ENCODE peak calls at places on chromosomes 1 and 21, in ten cellular contexts. C is IMR-90, M is heart left ventricle, Q is HepG2, X is suprapubic skin, S is right lobe of liver, D is body of pancreas, B is thyroid gland, U is NB4, Z is HCT116. J is an unnamed sample.

GRCh38 chr1:54995835-54996234 is 2.9 kb upstream of the BSND start:
- DNase-seq in Q (no peak), Z (no peak), D (no peak), U (peak; percentile 21), M (no peak), S (no peak), C (no peak), B (no peak), X (no peak), J (no peak)

GRCh38 chr21:46122241-46122671 is 24.3 kb downstream of the COL6A2 start:
- DNase-seq in B (no peak), Z (no peak), M (peak; percentile 6), S (peak; percentile 42), D (peak; percentile 5), U (peak; percentile 34), Q (no peak), X (no peak), C (peak; percentile 78), J (no peak)

GRCh38 chr1:17438176-17438976 is 1.1 kb downstream of the RCC2 start:
- DNase-seq in D (peak; percentile 57), Q (peak; percentile 52), X (peak; percentile 85), U (peak; percentile 93), B (peak; percentile 62), M (peak; percentile 79), Z (no peak), S (peak; percentile 80), C (peak; percentile 36), J (peak; percentile 78)

GRCh38 chr1:97906567-97907228 is 14.1 kb downstream of the DPYD start:
- DNase-seq in M (no peak), B (no peak), Q (peak; percentile 13), D (no peak), U (peak; percentile 95), Z (no peak), S (no peak), C (peak; percentile 90), X (peak; percentile 80), J (no peak)

GRCh38 chr1:181179980-181180964 is 91.8 kb downstream of the IER5 start:
- DNase-seq in C (peak; percentile 84), X (peak; percentile 74), D (no peak), B (no peak), S (no peak), Q (no peak), M (peak; percentile 73), U (no peak), Z (no peak), J (no peak)

GRCh38 chr1:51344602-51345299 is 14.4 kb upstream of the TTC39A start:
- DNase-seq in C (no peak), U (no peak), Z (no peak), B (peak; percentile 68), Q (no peak), S (no peak), M (no peak), X (no peak), D (peak; percentile 60), J (no peak)

GRCh38 chr1:16718908-16719533 is 21.3 kb upstream of the RNU1-4 start:
- DNase-seq in C (no peak), X (peak; percentile 81), M (no peak), S (peak; percentile 53), Z (no peak), U (no peak), Q (no peak), D (no peak), B (no peak), J (no peak)

GRCh38 chr1:180802849-180803248 is 109.8 kb upstream of the KIAA1614 start:
- DNase-seq in B (no peak), Z (no peak), U (no peak), D (no peak), S (no peak), M (no peak), Q (no peak), C (no peak), X (no peak), J (no peak)

GRCh38 chr1:210132582-210132981 is 100.0 kb upstream of the SERTAD4 start:
- DNase-seq in Z (no peak), M (no peak), U (peak; percentile 25), Q (no peak), B (no peak), S (no peak), D (no peak), C (peak; percentile 40), X (no peak), J (peak; percentile 5)

DNA sequence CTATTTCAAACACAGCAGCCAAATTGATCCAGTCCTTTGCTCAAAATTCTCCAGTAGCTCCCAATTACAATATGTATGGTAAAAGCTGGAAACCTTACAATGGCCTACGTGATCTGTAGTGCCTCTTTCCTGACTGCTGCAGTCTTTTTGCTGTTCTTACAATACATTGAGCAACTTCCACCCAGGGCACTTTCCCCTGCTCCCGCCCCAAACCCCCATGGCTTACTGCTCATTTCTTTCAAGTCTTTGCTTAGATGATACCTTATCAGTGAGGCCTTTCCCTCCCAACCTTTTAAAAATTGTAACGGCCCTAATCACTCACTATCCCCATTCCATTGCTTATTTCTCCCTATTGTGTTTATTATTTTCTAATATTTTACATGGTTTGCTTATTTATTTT is 43.9 kb upstream of the APOBEC4 start:
- DNase-seq in B (no peak), Z (no peak), S (no peak), D (no peak), U (no peak), M (no peak), C (no peak), X (no peak), Q (no peak), J (no peak)
- TF ChIP-seq POLR2A in B (no peak), Z (no peak), S (no peak), D (no peak), U (no peak), M (no peak), C (no peak), X (no peak), Q (no peak), J (no peak)

GRCh38 chr1:203796223-203796747 is 862 bp downstream of the ZBED6 start:
- DNase-seq in Z (no peak), S (no peak), U (peak; percentile 64), D (no peak), Q (peak; percentile 20), X (no peak), B (peak; percentile 21), C (peak; percentile 26), M (peak; percentile 18), J (peak; percentile 60)

GRCh38 chr1:203797216-203797615 is 1.8 kb downstream of the ZBED6 start:
- DNase-seq in X (no peak), U (no peak), S (no peak), M (no peak), Q (no peak), D (no peak), Z (no peak), B (no peak), C (no peak), J (no peak)

GRCh38 chr1:203794764-203795381 is 550 bp upstream of the ZBED6 start:
- DNase-seq in C (no peak), M (no peak), Z (no peak), Q (no peak), B (no peak), X (no peak), D (no peak), S (no peak), U (no peak), J (no peak)

GRCh38 chr1:203797948-203798347 is 2.5 kb downstream of the ZBED6 start:
- DNase-seq in B (peak; percentile 15), Q (peak; percentile 9), C (no peak), Z (no peak), D (peak; percentile 18), U (no peak), S (no peak), X (no peak), M (peak; percentile 12), J (no peak)

GRCh38 chr1:203795382-203796222 is at the start of the genes ZBED6 and ZC3H11A:
- DNase-seq in X (peak; percentile 100), C (peak; percentile 98), B (peak; percentile 100), U (peak; percentile 98), Q (peak; percentile 96), S (peak; percentile 99), D (peak; percentile 98), Z (peak; percentile 95), M (peak; percentile 99), J (peak; percentile 98)
- TF ChIP-seq POLR2A in X (no peak), C (peak; percentile 88), B (peak; percentile 77), U (peak; percentile 36), Q (peak; percentile 82), S (peak; percentile 79), D (peak; percentile 86), Z (peak; percentile 68), M (peak; percentile 63), J (peak; percentile 66)

DNA sequence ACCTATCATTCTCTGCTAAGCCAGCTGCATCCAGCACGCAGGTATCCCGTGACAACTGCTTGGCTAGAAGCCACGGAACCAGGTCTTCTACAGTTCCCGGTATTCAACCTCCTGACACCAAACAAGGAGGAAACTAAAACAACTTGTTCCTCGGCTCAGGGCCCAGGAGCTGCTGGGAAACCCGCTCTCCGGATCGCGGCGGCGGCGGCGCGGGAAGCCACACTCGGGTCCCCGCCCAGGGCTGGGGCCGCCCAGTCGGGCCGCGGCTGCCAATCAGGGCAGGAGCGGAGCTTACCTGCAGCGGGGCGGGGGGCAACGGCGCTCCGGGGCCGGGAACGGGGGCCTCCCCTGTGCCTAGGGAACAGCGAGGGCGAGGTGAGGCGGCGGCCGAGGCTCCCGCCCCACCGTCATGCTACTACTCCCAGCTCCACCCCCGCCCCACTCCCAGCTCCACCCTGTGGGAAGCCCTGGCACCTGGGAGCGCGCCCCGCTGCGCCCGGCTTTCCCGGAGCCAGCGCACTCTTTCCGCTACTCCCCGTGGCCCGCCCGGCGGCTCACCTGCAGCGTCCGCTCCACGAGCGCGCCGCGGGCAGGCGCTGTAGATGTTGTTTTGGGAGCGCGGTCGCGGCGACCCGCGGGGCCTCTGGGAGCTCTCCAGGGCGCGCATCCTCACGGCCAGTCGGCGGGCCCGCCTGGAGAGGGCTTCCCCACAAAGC is 12.1 kb downstream of the IL24 start:
- DNase-seq in D (peak; percentile 92), C (no peak), S (peak; percentile 76), U (no peak), X (peak; percentile 80), M (peak; percentile 27), Z (no peak), B (peak; percentile 99), Q (no peak), J (no peak)
- TF ChIP-seq POLR2A in D (peak; percentile 67), C (no peak), S (no peak), U (no peak), X (no peak), M (no peak), Z (no peak), B (peak; percentile 13), Q (no peak), J (no peak)

DNA sequence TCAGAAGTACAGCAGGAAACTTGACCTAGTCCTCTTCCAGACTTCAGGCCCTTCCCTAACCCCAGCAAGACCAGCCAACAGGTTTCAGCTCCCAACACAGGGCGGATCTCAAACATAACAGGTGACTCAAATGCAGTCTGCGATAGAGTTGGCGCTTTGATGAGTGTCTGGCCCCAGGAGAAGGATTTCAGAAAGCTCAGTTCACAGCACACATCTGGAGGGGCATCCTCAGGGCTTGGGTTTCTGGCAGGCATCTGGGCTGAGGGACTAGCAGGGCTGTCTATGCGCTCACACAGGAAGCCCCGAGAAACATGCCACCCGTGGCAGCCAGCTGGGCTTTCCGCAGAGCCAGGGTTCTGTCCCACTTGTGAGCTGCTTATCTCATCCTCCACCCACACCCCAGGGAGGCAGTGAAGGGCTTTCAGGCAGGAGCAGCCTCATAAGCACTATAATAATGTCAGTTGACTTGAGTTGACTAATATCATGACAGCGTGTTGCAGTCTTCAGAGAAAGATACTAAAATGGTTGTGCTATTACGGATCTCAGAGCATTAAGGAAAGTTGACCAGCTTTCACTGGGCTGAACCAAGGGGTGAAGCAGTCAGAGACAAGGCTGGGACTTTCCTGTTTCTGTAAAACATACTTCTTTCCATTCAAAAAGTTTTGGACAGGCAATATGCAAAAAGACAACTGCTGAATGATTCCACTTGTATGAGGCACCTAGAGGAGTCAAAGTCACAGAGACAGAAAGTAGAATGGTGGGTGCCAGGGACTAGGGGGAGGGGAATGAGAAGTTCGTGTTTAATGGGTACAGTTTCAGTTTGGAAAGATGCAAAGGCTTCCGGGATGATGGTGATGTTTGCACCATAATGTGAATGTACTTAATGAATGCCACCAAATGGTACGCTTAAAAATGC is 233.0 kb upstream of the IRF2BP2 start:
- DNase-seq in Z (no peak), U (peak; percentile 73), Q (no peak), S (no peak), B (no peak), M (no peak), D (no peak), C (peak; percentile 27), X (no peak), J (peak; percentile 86)
- TF ChIP-seq POLR2A in Z (no peak), U (no peak), Q (no peak), S (no peak), B (no peak), M (no peak), D (no peak), C (no peak), X (no peak), J (peak; percentile 43)

J was measured in erythroblast.